ENCODE peak calls at places on chromosomes 11 and 22, in eight cellular contexts. D is spleen, E is adrenal gland, Q is breast epithelium, T is NB4, L is heart left ventricle, C is GM12878, P is Peyer's patch. N is an unnamed sample.
A peak's percentile ranks its signal among the peaks of the same experiment; 100 is the strongest.

GRCh38 chr11:95231881-95232605 is 1.0 kb upstream of the SESN3 start:
- DNase-seq in T (peak; percentile 85), E (peak; percentile 86), L (peak; percentile 79), P (peak; percentile 82), D (peak; percentile 95), Q (peak; percentile 59), C (no peak), N (peak; percentile 65)

GRCh38 chr11:128565881-128566280 is 21.5 kb downstream of the ETS1 start:
- DNase-seq in Q (no peak), T (peak; percentile 97), P (no peak), C (no peak), L (no peak), E (no peak), D (no peak), N (no peak)

GRCh38 chr22:38973289-38974169 is 8.6 kb upstream of the APOBEC3B start:
- DNase-seq in C (no peak), T (peak; percentile 55), L (no peak), E (no peak), Q (no peak), P (no peak), D (peak; percentile 74), N (no peak)

GRCh38 chr11:79236541-79236971 is 204.3 kb downstream of the TENM4 start:
- DNase-seq in P (no peak), T (no peak), D (no peak), L (peak; percentile 41), C (no peak), Q (peak; percentile 65), E (no peak), N (no peak)

GRCh38 chr11:130314184-130314748 is 451 bp downstream of the ZBTB44 start:
- DNase-seq in E (peak; percentile 75), L (peak; percentile 74), C (no peak), Q (peak; percentile 39), D (peak; percentile 95), P (peak; percentile 87), T (no peak), N (peak; percentile 40)

GRCh38 chr22:38843201-38843715 is 570 bp downstream of the NPTXR start:
- DNase-seq in C (no peak), T (peak; percentile 80), P (no peak), D (peak; percentile 89), Q (no peak), E (peak; percentile 33), L (peak; percentile 73), N (no peak)

GRCh38 chr11:2564008-2564530 is 119.3 kb downstream of the KCNQ1 start:
- DNase-seq in P (peak; percentile 37), T (no peak), L (no peak), Q (no peak), E (peak; percentile 56), C (no peak), D (no peak), N (no peak)

GRCh38 chr22:45867118-45867905 is 109.7 kb downstream of the WNT7B start:
- DNase-seq in E (no peak), Q (peak; percentile 14), D (peak; percentile 43), C (no peak), P (no peak), L (no peak), T (no peak), N (no peak)

GRCh38 chr11:96228472-96228871 is 114.5 kb downstream of the MAML2 start:
- DNase-seq in Q (peak; percentile 88), D (no peak), E (peak; percentile 67), T (no peak), C (no peak), P (no peak), L (peak; percentile 79), N (peak; percentile 76)

GRCh38 chr11:75150079-75150478 is 828 bp upstream of the SLCO2B1 start:
- DNase-seq in T (no peak), C (no peak), P (no peak), D (no peak), Q (no peak), E (no peak), L (no peak), N (no peak)

GRCh38 chr11:75152651-75153553 is 2.0 kb downstream of the SLCO2B1 start:
- DNase-seq in E (no peak), D (no peak), C (no peak), T (no peak), P (no peak), L (no peak), Q (no peak), N (no peak)

GRCh38 chr11:75151346-75152047 is 590 bp downstream of the SLCO2B1 start:
- DNase-seq in E (no peak), C (no peak), Q (no peak), D (no peak), P (peak; percentile 91), L (no peak), T (no peak), N (no peak)

GRCh38 chr11:75150879-75151278 is at the start of gene SLCO2B1:
- DNase-seq in Q (no peak), T (no peak), L (peak; percentile 70), D (no peak), P (peak; percentile 73), C (no peak), E (peak; percentile 40), N (no peak)

DNA sequence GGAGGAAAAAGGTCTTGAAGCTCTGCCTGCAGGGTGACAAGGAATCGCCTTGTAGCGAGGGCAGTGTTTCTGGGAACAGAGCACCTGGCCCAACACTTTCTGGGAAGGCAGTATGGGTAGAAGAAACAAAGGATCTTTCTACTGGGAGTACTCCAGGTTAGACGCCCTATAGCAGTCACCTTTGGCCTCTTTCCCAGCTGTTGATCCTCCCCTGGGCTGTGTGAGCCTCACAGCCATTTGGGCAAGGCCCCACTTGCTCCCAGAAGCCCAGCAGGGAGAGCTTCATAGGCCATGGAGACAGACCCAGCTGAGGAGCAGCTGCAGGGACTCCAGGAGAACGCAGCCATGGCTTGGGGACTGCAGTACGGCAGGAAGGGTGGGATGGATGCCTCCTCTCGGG is 1.2 kb downstream of the SLCO2B1 start:
- DNase-seq in L (peak; percentile 41), D (no peak), Q (no peak), C (no peak), T (no peak), E (no peak), P (no peak), N (no peak)
- TF ChIP-seq POLR2A in L (no peak), D (no peak), Q (no peak), C (no peak), T (no peak), E (no peak), P (no peak), N (no peak)

DNA sequence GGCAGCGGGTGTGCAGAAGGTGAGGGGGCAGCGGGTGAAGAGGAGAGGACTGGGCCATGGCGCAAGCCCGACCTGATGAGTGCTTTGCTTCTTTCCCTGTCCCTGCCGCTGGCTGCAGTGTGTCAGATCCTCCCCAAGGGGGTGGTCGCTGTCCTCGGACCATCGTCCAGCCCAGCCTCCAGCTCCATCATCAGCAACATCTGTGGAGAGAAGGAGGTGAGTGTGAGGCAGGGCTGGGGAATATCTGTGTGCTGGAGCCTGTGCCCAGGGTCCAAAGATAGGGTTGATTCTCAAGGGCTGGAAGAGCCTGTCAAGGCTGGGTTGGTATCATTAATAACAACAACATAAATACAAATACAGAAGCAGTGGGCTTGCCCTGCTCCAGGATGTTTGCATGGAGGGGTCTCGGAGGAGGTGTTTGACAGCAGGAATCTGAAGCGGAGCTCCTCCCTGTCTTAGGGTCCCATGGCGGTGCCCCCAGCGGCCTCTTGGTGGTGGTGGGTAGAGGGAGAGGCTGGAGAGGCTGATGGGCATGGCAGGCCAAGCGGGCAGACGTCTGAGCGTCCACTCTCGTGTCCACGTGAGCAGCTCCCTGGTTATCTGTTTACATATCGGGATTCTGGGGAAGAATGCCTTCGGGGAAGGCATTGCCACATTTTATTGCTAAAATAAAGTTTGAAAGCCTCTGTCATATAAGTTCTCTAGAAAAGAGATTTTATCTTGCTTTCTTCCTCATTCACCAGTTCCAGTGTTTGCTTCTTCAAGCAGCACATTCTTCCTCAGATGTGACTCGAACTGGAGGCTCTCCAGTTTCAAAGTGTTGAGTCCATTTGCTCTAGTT is 208.4 kb upstream of the TBCEL start:
- DNase-seq in T (no peak), P (no peak), L (no peak), E (no peak), D (peak; percentile 31), Q (no peak), C (no peak), N (no peak)
- TF ChIP-seq CTCF in T (no peak), P (no peak), L (no peak), E (no peak), D (no peak), Q (no peak), C (no peak), N (no peak)

GRCh38 chr22:49967333-49968241 is 7.0 kb downstream of the PIM3 start:
- DNase-seq in Q (peak; percentile 53), D (peak; percentile 87), C (no peak), L (peak; percentile 78), E (peak; percentile 90), T (no peak), P (peak; percentile 61), N (peak; percentile 44)

GRCh38 chr22:49965291-49966040 is 4.9 kb downstream of the PIM3 start:
- DNase-seq in C (no peak), E (peak; percentile 22), T (no peak), D (peak; percentile 82), P (peak; percentile 56), L (peak; percentile 26), Q (peak; percentile 17), N (no peak)

GRCh38 chr22:49968313-49968830 is 7.8 kb downstream of the PIM3 start:
- DNase-seq in L (peak; percentile 24), T (no peak), E (peak; percentile 28), C (no peak), Q (peak; percentile 17), D (peak; percentile 81), P (peak; percentile 49), N (no peak)

GRCh38 chr22:49966041-49966715 is 5.6 kb downstream of the PIM3 start:
- DNase-seq in Q (peak; percentile 19), E (no peak), P (no peak), C (no peak), T (no peak), D (peak; percentile 84), L (peak; percentile 27), N (no peak)

GRCh38 chr22:49966716-49967332 is 6.3 kb downstream of the PIM3 start:
- DNase-seq in D (peak; percentile 91), C (no peak), Q (peak; percentile 23), E (peak; percentile 57), T (peak; percentile 77), P (peak; percentile 56), L (peak; percentile 56), N (peak; percentile 52)
- H3K4me3 ChIP-seq in D (no peak overlapping the region), C (no peak overlapping the region), Q (peak overlapping the region; percentile 57), E (no peak overlapping the region), T (no peak overlapping the region), P (peak overlapping the region; percentile 17), L (no peak overlapping the region), N (no peak overlapping the region)

GRCh38 chr22:25166266-25167056 is 33.2 kb upstream of the CRYBB3 start:
- DNase-seq in Q (no peak), C (no peak), L (no peak), E (no peak), D (no peak), T (no peak), P (no peak), N (peak; percentile 84)

GRCh38 chr22:25167834-25168601 is 31.6 kb upstream of the CRYBB3 start:
- DNase-seq in L (no peak), T (no peak), E (no peak), P (no peak), C (no peak), Q (no peak), D (peak; percentile 22), N (no peak)

GRCh38 chr22:25165785-25166184 is 33.9 kb upstream of the CRYBB3 start:
- DNase-seq in T (no peak), D (no peak), P (no peak), C (no peak), Q (no peak), E (no peak), L (no peak), N (peak; percentile 80)

GRCh38 chr22:25169278-25170031 is 30.2 kb upstream of the CRYBB3 start:
- DNase-seq in D (no peak), E (peak; percentile 88), L (no peak), C (no peak), Q (no peak), T (no peak), P (no peak), N (no peak)

GRCh38 chr22:25167082-25167481 is 32.6 kb upstream of the CRYBB3 start:
- DNase-seq in D (no peak), P (no peak), Q (no peak), T (no peak), C (no peak), L (no peak), E (no peak), N (no peak)
- TF ChIP-seq POLR2A in D (no peak), P (no peak), Q (no peak), T (no peak), C (no peak), L (no peak), E (no peak), N (no peak)